ENCODE peak calls at places on chromosomes 4 and X, in six cellular contexts. D is caudate nucleus, A is upper lobe of right lung, E is H9, O is right atrium auricular region, U is OCI-LY7. S is an unnamed sample.

GRCh38 chr4:55378617-55379467 is 16.9 kb upstream of the TMEM165 start:
- DNase-seq in D (no peak), A (no peak), E (no peak), O (no peak), U (no peak), S (peak)

GRCh38 chrX:46978341-46979291 is 66.4 kb downstream of the JADE3 start:
- DNase-seq in D (peak), A (peak), E (peak), O (peak), U (peak), S (peak)

GRCh38 chr4:174532479-174532878 is 10.2 kb upstream of the HPGD start:
- DNase-seq in D (no peak), A (no peak), E (no peak), O (no peak), U (no peak), S (no peak)

GRCh38 chr4:183503497-183504063 is 1.3 kb upstream of the ING2 start:
- DNase-seq in D (no peak), A (no peak), E (no peak), O (no peak), U (no peak), S (no peak)

GRCh38 chrX:57104921-57105398 is 16.4 kb downstream of the SPIN2B start:
- DNase-seq in D (no peak), A (no peak), E (no peak), O (no peak), U (no peak), S (no peak)

GRCh38 chr4:21470531-21470930 is 478.0 kb downstream of the KCNIP4 start:
- DNase-seq in D (no peak), A (no peak), E (no peak), O (no peak), U (no peak), S (no peak)

GRCh38 chr4:2353222-2354107 is 65.0 kb downstream of the ZFYVE28 start:
- DNase-seq in D (no peak), A (peak), E (peak), O (no peak), U (no peak), S (peak)

GRCh38 chrX:108537005-108537404 is 97.4 kb downstream of the COL4A5 start:
- DNase-seq in D (no peak), A (no peak), E (no peak), O (no peak), U (peak), S (no peak)

GRCh38 chrX:111608724-111609123 is 72.2 kb upstream of the ALG13 start:
- DNase-seq in D (no peak), A (no peak), E (no peak), O (no peak), U (no peak), S (no peak)

GRCh38 chr4:92253986-92254671 is 49.6 kb upstream of the GRID2 start:
- DNase-seq in D (no peak), A (no peak), E (peak), O (no peak), U (no peak), S (no peak)

GRCh38 chr4:160180206-160180605 is 1077.3 kb downstream of the RAPGEF2 start:
- DNase-seq in D (no peak), A (no peak), E (no peak), O (no peak), U (no peak), S (no peak)

GRCh38 chr4:184450045-184450444 is 24.3 kb downstream of the IRF2 start:
- DNase-seq in D (no peak), A (no peak), E (no peak), O (no peak), U (no peak), S (no peak)

GRCh38 chr4:175346381-175346780 is 428.2 kb downstream of the ADAM29 start:
- DNase-seq in D (no peak), A (no peak), E (no peak), O (no peak), U (no peak), S (no peak)

GRCh38 chr4:17851921-17852320 is 41.1 kb downstream of the NCAPG start:
- DNase-seq in D (no peak), A (no peak), E (no peak), O (no peak), U (no peak), S (no peak)

GRCh38 chr4:147891476-147892115 is 159.7 kb downstream of the ARHGAP10 start:
- DNase-seq in D (no peak), A (no peak), E (no peak), O (no peak), U (no peak), S (no peak)

GRCh38 chr4:128787509-128788311 is 21.8 kb upstream of the JADE1 start:
- DNase-seq in D (no peak), A (no peak), E (no peak), O (no peak), U (no peak), S (no peak)

GRCh38 chr4:153620352-153620751 is 63.7 kb upstream of the TLR2 start:
- DNase-seq in D (no peak), A (no peak), E (no peak), O (no peak), U (no peak), S (no peak)

GRCh38 chr4:173990879-173991231 is 292.6 kb downstream of the FBXO8 start:
- DNase-seq in D (no peak), A (no peak), E (no peak), O (peak), U (no peak), S (no peak)

GRCh38 chrX:153771686-153772607 is 7.9 kb downstream of the PLXNB3 start:
- DNase-seq in D (no peak), A (peak), E (no peak), O (no peak), U (no peak), S (no peak)
- H3K27ac ChIP-seq in D (no peak), A (no peak), E (no peak), O (no peak), U (no peak), S (no peak)

GRCh38 chrX:83771664-83772063 is 89.3 kb upstream of the CYLC1 start:
- DNase-seq in D (no peak), A (no peak), E (peak), O (no peak), U (no peak), S (no peak)
- H3K27ac ChIP-seq in D (no peak), A (no peak), E (no peak), O (no peak), U (no peak), S (no peak)

DNA sequence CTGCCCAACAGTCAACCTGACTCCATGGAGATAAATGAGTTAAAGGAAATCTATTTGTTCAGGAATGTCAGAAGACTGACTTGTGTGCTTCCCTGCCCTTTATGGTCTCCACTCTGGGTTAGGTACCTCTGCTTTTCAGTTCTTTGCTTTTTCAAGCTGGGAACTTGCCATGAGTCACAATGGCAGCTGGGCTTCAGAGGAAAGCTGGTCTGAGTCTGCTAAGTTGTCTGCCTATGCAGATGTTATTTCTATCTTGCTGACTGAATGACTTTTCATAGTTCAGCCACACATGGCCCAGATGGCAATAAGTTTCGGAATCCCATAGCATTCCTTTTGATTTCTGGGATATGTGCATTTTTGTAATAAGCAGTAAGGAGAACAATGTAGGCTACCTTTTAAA is 337.9 kb upstream of the FGF13 start:
- DNase-seq in D (no peak), A (no peak), E (no peak), O (no peak), U (no peak), S (no peak)
- H3K27ac ChIP-seq in D (no peak), A (no peak), E (no peak), O (no peak), U (no peak), S (no peak)

GRCh38 chrX:21744721-21745120 is 13.2 kb downstream of the SMPX start:
- DNase-seq in D (no peak), A (no peak), E (no peak), O (no peak), U (no peak), S (no peak)
- H3K27ac ChIP-seq in D (no peak), A (no peak), E (no peak), O (no peak), U (no peak), S (no peak)

GRCh38 chrX:65644621-65645287 is 22.7 kb upstream of the MSN start:
- DNase-seq in D (no peak), A (peak), E (peak), O (peak), U (no peak), S (peak)

GRCh38 chrX:65647801-65648200 is 19.7 kb upstream of the MSN start:
- DNase-seq in D (no peak), A (no peak), E (no peak), O (no peak), U (no peak), S (no peak)

GRCh38 chrX:65643046-65643785 is 24.2 kb upstream of the MSN start:
- DNase-seq in D (no peak), A (no peak), E (no peak), O (no peak), U (no peak), S (no peak)

DNA sequence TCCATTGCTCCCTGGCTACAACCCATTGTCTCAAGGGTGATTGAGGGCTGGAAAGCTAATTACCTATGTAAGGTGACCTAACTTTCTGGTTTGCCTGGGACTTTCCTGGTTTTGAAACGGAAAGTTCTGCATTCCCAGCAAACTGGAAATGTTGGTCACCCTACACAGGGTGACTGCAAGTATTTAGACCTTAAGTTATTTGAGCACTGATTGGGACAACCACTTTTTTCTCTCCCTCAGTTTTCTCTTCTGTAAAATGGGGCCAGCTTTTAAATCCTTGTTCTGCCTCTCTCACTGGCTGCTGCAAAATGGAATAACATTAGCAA is 23.7 kb upstream of the MSN start:
- DNase-seq in D (no peak), A (no peak), E (no peak), O (no peak), U (no peak), S (no peak)
- H3K27ac ChIP-seq in D (no peak), A (peak), E (no peak), O (peak), U (no peak), S (peak)

DNA sequence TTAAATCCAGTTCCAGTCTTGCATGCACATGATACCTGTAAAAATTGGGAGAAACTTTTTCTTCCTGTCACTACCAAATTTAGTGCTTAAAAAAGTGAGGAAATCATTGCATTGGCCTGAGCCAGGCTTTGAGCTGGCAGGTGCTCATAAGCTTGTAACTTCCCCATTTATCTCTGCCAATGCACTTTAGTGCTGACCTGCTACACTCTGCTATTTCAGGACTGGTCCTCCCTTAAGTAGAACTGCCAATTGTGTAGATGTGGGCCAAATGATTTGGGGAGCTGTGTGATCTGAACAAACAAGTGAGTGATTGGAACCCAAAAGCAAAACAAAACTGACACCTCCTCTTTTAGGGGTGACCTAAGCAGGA is 51.8 kb downstream of the ZNF827 start:
- DNase-seq in D (no peak), A (no peak), E (no peak), O (no peak), U (peak), S (no peak)
- H3K27ac ChIP-seq in D (no peak), A (no peak), E (peak), O (peak), U (no peak), S (no peak)

GRCh38 chr4:121946644-121947043 is 5.2 kb downstream of the TRPC3 start:
- DNase-seq in D (no peak), A (no peak), E (no peak), O (no peak), U (no peak), S (no peak)

GRCh38 chr4:121951570-121952110 is at the start of gene TRPC3:
- DNase-seq in D (no peak), A (peak), E (peak), O (no peak), U (peak), S (peak)

GRCh38 chr4:121952290-121952689 is 430 bp upstream of the TRPC3 start:
- DNase-seq in D (no peak), A (no peak), E (no peak), O (no peak), U (no peak), S (no peak)

GRCh38 chr4:121950680-121951569 is 935 bp downstream of the TRPC3 start:
- DNase-seq in D (no peak), A (peak), E (peak), O (no peak), U (no peak), S (peak)

GRCh38 chr4:121950212-121950679 is 1.6 kb downstream of the TRPC3 start:
- DNase-seq in D (peak), A (peak), E (peak), O (peak), U (peak), S (peak)
- H3K27ac ChIP-seq in D (no peak), A (no peak), E (no peak), O (no peak), U (no peak), S (peak)